ENCODE peak calls at places on chromosomes 5 and 9, in four cellular contexts. O is GM12878, F is DND-41, M is endodermal cell. L is an unnamed sample.

GRCh38 chr9:73810585-73811215 is 659.0 kb downstream of the ANXA1 start:
- DNase-seq in O (no peak), F (no peak), M (no peak), L (no peak)

GRCh38 chr5:31133488-31133887 is 60.0 kb upstream of the CDH6 start:
- DNase-seq in O (no peak), F (no peak), M (no peak), L (no peak)

GRCh38 chr9:106883030-106883429 is 20.1 kb downstream of the ZNF462 start:
- DNase-seq in O (no peak), F (no peak), M (no peak), L (no peak)

GRCh38 chr5:90933298-90933697 is 374.7 kb downstream of the ADGRV1 start:
- DNase-seq in O (no peak), F (no peak), M (no peak), L (no peak)

GRCh38 chr9:104074876-104075275 is 19.2 kb upstream of the SMC2 start:
- DNase-seq in O (no peak), F (no peak), M (no peak), L (no peak)

GRCh38 chr5:150559701-150560100 is 51.8 kb downstream of the NDST1 start:
- DNase-seq in O (no peak), F (no peak), M (no peak), L (no peak)

GRCh38 chr5:174895360-174895759 is 171.0 kb downstream of the MSX2 start:
- DNase-seq in O (no peak), F (no peak), M (peak; percentile 68), L (no peak)

GRCh38 chr9:9521033-9521779 is 1091.6 kb downstream of the PTPRD start:
- DNase-seq in O (no peak), F (no peak), M (no peak), L (no peak)

GRCh38 chr9:136206602-136207333 is 1.8 kb upstream of the LHX3 start:
- DNase-seq in O (no peak), F (no peak), M (no peak), L (no peak)

GRCh38 chr5:174837919-174838902 is 113.8 kb downstream of the MSX2 start:
- DNase-seq in O (no peak), F (no peak), M (peak; percentile 82), L (no peak)

GRCh38 chr5:16886793-16887345 is 49.2 kb downstream of the MYO10 start:
- DNase-seq in O (no peak), F (no peak), M (no peak), L (no peak)

GRCh38 chr5:35220967-35221366 is 9.3 kb downstream of the PRLR start:
- DNase-seq in O (no peak), F (no peak), M (no peak), L (no peak)

GRCh38 chr9:106755727-106756126 is 107.2 kb upstream of the ZNF462 start:
- DNase-seq in O (no peak), F (no peak), M (no peak), L (no peak)

GRCh38 chr5:111389390-111390082 is 122.8 kb downstream of the STARD4 start:
- DNase-seq in O (no peak), F (no peak), M (no peak), L (no peak)

GRCh38 chr9:71368157-71368556 is 246.7 kb upstream of the TRPM3 start:
- DNase-seq in O (no peak), F (no peak), M (no peak), L (no peak)

GRCh38 chr5:101679816-101680215 is 616.3 kb downstream of the SLCO4C1 start:
- DNase-seq in O (no peak), F (no peak), M (no peak), L (no peak)

GRCh38 chr9:116208417-116209232 is 55.0 kb downstream of the PAPPA start:
- DNase-seq in O (no peak), F (no peak), M (no peak), L (no peak)

GRCh38 chr9:105264380-105264779 is 19.9 kb downstream of the SLC44A1 start:
- DNase-seq in O (no peak), F (no peak), M (no peak), L (no peak)

GRCh38 chr5:150394103-150394502 is 18.6 kb downstream of the CD74 start:
- DNase-seq in O (no peak), F (no peak), M (no peak), L (no peak)

GRCh38 chr9:35859995-35860348 is 10.2 kb downstream of the OR13J1 start:
- DNase-seq in O (no peak), F (no peak), M (peak; percentile 28), L (no peak)

GRCh38 chr9:503331-503730 is 288.7 kb downstream of the DOCK8 start:
- DNase-seq in O (no peak), F (no peak), M (peak; percentile 49), L (no peak)
- H3K9ac ChIP-seq in O (no peak overlapping the region), F (no peak overlapping the region), M (no peak overlapping the region), L (peak overlapping the region; percentile 66)

GRCh38 chr9:127520941-127521918 is 69.9 kb downstream of the LRSAM1 start:
- DNase-seq in O (no peak), F (no peak), M (peak; percentile 80), L (peak; percentile 93)
- H3K9ac ChIP-seq in O (no peak overlapping the region), F (no peak overlapping the region), M (no peak overlapping the region), L (no peak overlapping the region)

GRCh38 chr5:172855597-172856292 is 21.7 kb downstream of the ERGIC1 start:
- DNase-seq in O (no peak), F (no peak), M (no peak), L (no peak)

GRCh38 chr5:172852490-172853354 is 18.7 kb downstream of the ERGIC1 start:
- DNase-seq in O (no peak), F (no peak), M (no peak), L (peak; percentile 68)

GRCh38 chr5:172854958-172855357 is 20.9 kb downstream of the ERGIC1 start:
- DNase-seq in O (no peak), F (no peak), M (no peak), L (peak; percentile 88)

GRCh38 chr5:172854451-172854871 is 20.4 kb downstream of the ERGIC1 start:
- DNase-seq in O (no peak), F (no peak), M (no peak), L (peak; percentile 95)

GRCh38 chr5:172853355-172853975 is 19.4 kb downstream of the ERGIC1 start:
- DNase-seq in O (no peak), F (peak; percentile 16), M (no peak), L (no peak)
- H3K9ac ChIP-seq in O (no peak overlapping the region), F (no peak overlapping the region), M (no peak overlapping the region), L (no peak overlapping the region)

GRCh38 chr9:114854736-114855355 is 49.0 kb upstream of the TNFSF15 start:
- DNase-seq in O (no peak), F (no peak), M (no peak), L (no peak)
- H3K9ac ChIP-seq in O (no peak overlapping the region), F (no peak overlapping the region), M (no peak overlapping the region), L (no peak overlapping the region)

DNA sequence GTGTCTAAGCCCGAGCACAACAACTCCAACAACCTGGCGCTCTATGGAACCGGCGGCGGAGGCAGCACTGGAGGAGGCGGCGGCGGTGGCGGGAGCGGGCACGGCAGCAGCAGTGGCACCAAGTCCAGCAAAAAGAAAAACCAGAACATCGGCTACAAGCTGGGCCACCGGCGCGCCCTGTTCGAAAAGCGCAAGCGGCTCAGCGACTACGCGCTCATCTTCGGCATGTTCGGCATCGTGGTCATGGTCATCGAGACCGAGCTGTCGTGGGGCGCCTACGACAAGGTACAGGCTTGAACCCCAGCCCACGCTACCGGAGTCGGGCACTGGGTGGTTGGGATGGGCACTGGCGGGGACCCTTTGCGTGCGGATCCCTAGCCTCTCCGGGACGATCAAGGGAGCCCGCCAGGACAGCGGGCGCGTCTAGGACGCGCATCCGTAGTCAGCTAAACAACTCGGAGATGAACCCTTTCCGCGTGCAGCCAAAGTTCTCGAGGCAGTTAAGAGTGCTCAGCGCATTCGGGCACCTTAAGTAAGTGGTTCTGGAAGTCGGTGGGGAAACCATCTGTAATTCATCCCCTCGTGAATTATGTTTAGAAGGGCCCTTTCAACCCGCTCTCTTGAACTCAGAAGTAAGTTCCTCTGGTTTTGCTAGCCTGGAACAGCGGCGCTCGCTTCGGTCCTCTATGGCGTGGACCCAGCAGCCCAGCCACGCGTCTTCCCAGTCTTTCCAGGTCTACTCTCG is 1.3 kb downstream of the KCNN2 start:
- DNase-seq in O (no peak), F (no peak), M (peak; percentile 69), L (peak; percentile 61)
- H3K9ac ChIP-seq in O (no peak overlapping the region), F (no peak overlapping the region), M (no peak overlapping the region), L (no peak overlapping the region)

DNA sequence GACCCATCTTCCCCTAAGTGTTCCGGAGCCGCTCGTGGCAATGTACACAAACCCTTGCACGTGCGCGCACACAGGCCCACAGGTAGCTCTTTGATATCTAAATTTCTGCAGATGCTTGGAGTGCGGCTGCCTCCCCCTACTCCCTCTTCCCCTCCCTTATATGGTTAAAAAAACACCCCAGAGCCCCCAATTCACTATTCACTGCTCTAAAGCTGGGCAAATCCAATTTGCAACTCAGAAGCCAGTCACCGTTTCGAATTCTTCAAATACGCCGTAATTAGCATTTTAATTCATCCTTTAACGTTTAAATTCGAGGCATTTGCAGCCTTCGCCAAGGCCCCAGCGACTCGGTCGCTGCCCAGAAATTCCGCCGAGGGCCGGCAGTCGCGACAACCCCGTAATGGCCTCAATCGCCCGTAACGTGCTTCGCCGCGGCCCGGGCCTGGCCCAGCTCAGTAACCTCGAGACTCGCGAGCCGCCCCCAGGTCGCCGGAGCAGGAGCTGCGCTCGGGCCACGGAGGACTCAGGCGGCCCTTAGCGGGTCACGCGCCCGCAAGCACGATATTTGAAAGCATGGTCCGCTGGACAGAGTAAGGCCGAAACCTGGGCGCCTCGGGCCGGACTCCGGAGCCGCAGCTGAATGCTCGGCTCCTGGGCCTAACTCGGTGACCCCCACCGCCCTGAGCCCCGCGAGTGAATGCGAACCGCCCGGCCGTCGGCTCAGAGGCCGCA is 1.3 kb downstream of the IRX2 start:
- DNase-seq in O (no peak), F (no peak), M (peak; percentile 64), L (no peak)
- H3K9ac ChIP-seq in O (no peak overlapping the region), F (no peak overlapping the region), M (peak overlapping the region; percentile 71), L (no peak overlapping the region)

L was measured in kidney.